ENCODE peak calls at places on chromosomes 2 and 18, in seven cellular contexts. K is heart left ventricle, L is mammary epithelial cell, X is Panc1, Y is upper lobe of left lung, P is lower lobe of right lung, A is ovary. E is an unnamed sample. For H3K4me1, the result is how much of the 10 kb centered on the place peaks cover.

GRCh38 chr2:237968048-237968862 is 1.4 kb downstream of the UBE2F start:
- DNase-seq in K (no peak), L (peak), X (no peak), Y (no peak), P (no peak), A (no peak), E (no peak)

GRCh38 chr2:171893196-171893823 is 734 bp downstream of the SLC25A12 start:
- DNase-seq in K (no peak), L (peak), X (no peak), Y (no peak), P (no peak), A (no peak), E (peak)

GRCh38 chr2:196103626-196104025 is 35.0 kb upstream of the DNAH7 start:
- DNase-seq in K (no peak), L (no peak), X (no peak), Y (no peak), P (no peak), A (no peak), E (no peak)

GRCh38 chr2:2810504-2810903 is 479.4 kb upstream of the MYT1L start:
- DNase-seq in K (no peak), L (no peak), X (no peak), Y (no peak), P (no peak), A (no peak), E (no peak)

GRCh38 chr2:241950878-241951331 is 81.4 kb downstream of the RTP5 start:
- DNase-seq in K (peak), L (peak), X (peak), Y (peak), P (peak), A (peak), E (peak)

GRCh38 chr2:62334440-62335058 is 138.6 kb downstream of the B3GNT2 start:
- DNase-seq in K (no peak), L (no peak), X (no peak), Y (no peak), P (no peak), A (no peak), E (no peak)

GRCh38 chr18:77092104-77093066 is 40.2 kb downstream of the MBP start:
- DNase-seq in K (peak), L (no peak), X (no peak), Y (peak), P (no peak), A (no peak), E (no peak)

GRCh38 chr18:59650266-59650820 is 46.9 kb downstream of the CCBE1 start:
- DNase-seq in K (no peak), L (no peak), X (no peak), Y (no peak), P (no peak), A (no peak), E (no peak)

GRCh38 chr2:5433855-5434254 is 258.3 kb upstream of the SOX11 start:
- DNase-seq in K (no peak), L (no peak), X (no peak), Y (no peak), P (no peak), A (no peak), E (no peak)

GRCh38 chr2:86062043-86062442 is 43.6 kb downstream of the POLR1A start:
- DNase-seq in K (no peak), L (peak), X (no peak), Y (no peak), P (no peak), A (no peak), E (no peak)

GRCh38 chr2:218806346-218806978 is 24.5 kb downstream of the CYP27A1 start:
- DNase-seq in K (peak), L (peak), X (no peak), Y (no peak), P (peak), A (peak), E (peak)

GRCh38 chr18:35240664-35241522 is at the start of gene ZNF397:
- DNase-seq in K (peak), L (peak), X (peak), Y (peak), P (peak), A (peak), E (peak)

GRCh38 chr2:62457555-62457954 is 48.4 kb downstream of the TMEM17 start:
- DNase-seq in K (no peak), L (no peak), X (no peak), Y (no peak), P (no peak), A (no peak), E (no peak)

GRCh38 chr2:38497670-38498037 is 105.1 kb downstream of the HNRNPLL start:
- DNase-seq in K (no peak), L (no peak), X (no peak), Y (no peak), P (no peak), A (no peak), E (no peak)

GRCh38 chr18:39198376-39198775 is 1632.8 kb upstream of the CELF4 start:
- DNase-seq in K (no peak), L (peak), X (no peak), Y (no peak), P (no peak), A (no peak), E (no peak)

GRCh38 chr2:191064590-191064989 is 50.6 kb upstream of the STAT1 start:
- DNase-seq in K (no peak), L (no peak), X (no peak), Y (no peak), P (no peak), A (no peak), E (no peak)

GRCh38 chr2:163681765-163682164 is 54.0 kb downstream of the FIGN start:
- DNase-seq in K (no peak), L (no peak), X (no peak), Y (no peak), P (no peak), A (peak), E (no peak)
- H3K4me1 ChIP-seq in K (under half), L (under half), X (under half), Y (under half), P (under half), A (under half), E (under half)

DNA sequence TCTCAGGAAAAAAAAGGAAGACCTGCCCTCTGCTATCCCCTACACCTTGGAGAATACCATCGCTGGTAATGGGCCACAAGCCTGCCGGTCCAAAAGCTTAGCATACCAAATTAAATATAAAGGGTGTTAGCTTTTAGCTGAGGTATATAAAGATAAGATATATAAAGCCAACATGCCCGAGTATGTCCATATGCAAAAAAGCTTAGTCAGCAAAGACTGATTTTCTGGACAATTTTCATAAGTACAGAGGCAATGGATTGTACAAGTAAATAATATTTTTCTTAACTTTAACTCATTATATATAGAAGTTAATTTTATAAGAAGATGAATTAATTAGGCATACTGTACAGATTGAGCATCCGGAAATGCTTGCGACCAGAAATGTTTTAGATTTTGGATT is 106.5 kb downstream of the STK39 start:
- DNase-seq in K (no peak), L (no peak), X (no peak), Y (no peak), P (no peak), A (no peak), E (no peak)
- H3K4me1 ChIP-seq in K (under half), L (under half), X (under half), Y (under half), P (under half), A (under half), E (under half)

GRCh38 chr2:76599732-76600368 is 889.1 kb upstream of the GCFC2 start:
- DNase-seq in K (no peak), L (peak), X (peak), Y (no peak), P (no peak), A (no peak), E (peak)
- H3K4me1 ChIP-seq in K (under half), L (under half), X (under half), Y (under half), P (under half), A (under half), E (under half)

DNA sequence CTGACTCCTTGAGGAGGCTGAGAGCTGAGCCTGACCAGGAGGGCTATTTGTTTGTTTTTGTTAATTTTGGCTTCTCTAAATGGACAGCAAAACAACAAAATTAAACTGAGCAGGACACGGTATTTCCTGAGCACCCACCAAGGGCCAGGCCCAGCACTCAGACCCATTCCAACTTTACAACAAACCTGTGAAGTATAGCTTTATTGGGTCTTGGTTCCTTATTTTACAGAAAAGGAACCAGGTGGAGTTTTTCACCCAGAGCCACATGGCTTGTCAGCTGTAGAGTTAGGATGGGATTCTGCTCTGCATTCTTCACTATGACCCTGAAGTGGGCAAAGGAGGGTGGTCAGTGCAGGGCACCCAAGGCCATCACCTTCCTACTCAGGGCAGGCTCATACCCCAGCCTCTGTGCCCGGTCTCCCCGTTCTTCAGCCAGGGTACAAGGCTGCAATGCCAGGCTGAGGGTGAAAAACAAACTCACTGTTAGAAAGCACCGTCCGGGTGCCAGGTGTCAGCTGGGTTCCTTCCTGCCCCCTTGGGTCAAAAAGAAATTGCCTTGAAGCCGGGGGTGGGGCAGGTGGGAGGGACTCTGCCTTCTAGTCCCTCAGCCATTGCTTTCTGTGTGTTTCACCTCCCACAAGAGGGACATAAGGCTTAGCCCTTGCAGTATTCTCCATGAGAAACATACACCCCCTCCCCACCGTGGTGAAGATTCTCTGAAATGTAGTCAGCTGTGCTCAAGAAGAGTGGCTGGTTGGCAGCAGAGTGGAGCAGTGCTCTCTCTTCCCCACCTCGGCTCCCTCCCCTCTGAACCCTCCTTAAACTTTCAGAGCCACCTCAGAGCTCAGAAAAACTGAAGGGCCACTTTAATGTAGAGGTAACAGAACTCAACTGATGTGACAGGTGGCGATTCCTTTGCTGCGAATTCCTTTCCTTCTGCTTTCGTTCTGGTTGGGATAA is 2.2 kb downstream of the PSD4 start:
- DNase-seq in K (no peak), L (no peak), X (no peak), Y (no peak), P (no peak), A (no peak), E (no peak)
- H3K4me1 ChIP-seq in K (under half), L (under half), X (under half), Y (under half), P (under half), A (under half), E (under half)

E was measured in SJCRH30.